ENCODE peak calls at places on chromosomes 16 and 17, in seven cellular contexts. G is neuronal stem cell, D is IMR-90, P is H1, V is H9, R is mesenchymal stem cell, I is trophoblast cell. M is an unnamed sample.

GRCh38 chr16:14527411-14528044 is 102.5 kb downstream of the PARN start:
- DNase-seq in G (no peak), R (peak), V (no peak), I (peak), D (peak), P (no peak), M (no peak)

GRCh38 chr17:42659079-42659931 is at the start of gene TUBG2:
- DNase-seq in I (peak), R (peak), G (peak), P (peak), V (peak), D (peak), M (peak)

GRCh38 chr17:45030733-45031132 is 20.7 kb downstream of the DCAKD start:
- DNase-seq in I (no peak), D (no peak), R (no peak), G (no peak), P (no peak), V (no peak), M (no peak)

GRCh38 chr16:82753821-82754220 is 127.1 kb downstream of the CDH13 start:
- DNase-seq in P (no peak), V (no peak), I (no peak), D (peak), G (no peak), R (no peak), M (no peak)

GRCh38 chr17:51128089-51128488 is 7.4 kb upstream of the SPAG9 start:
- DNase-seq in D (no peak), P (no peak), I (no peak), V (peak), G (no peak), R (peak), M (peak)

GRCh38 chr16:70563571-70563970 is 40.0 kb downstream of the SF3B3 start:
- DNase-seq in G (no peak), P (no peak), V (no peak), D (no peak), I (no peak), R (peak), M (no peak)

GRCh38 chr17:29732613-29733012 is 109.9 kb upstream of the CORO6 start:
- DNase-seq in V (no peak), I (peak), G (no peak), R (peak), D (peak), P (no peak), M (peak)

GRCh38 chr17:78234261-78234865 is 2.9 kb downstream of the TMEM235 start:
- DNase-seq in P (no peak), G (no peak), I (no peak), D (no peak), V (peak), R (no peak), M (no peak)

GRCh38 chr16:84430860-84431259 is 62.5 kb downstream of the ATP2C2 start:
- DNase-seq in P (no peak), I (no peak), D (no peak), V (no peak), G (no peak), R (no peak), M (no peak)

GRCh38 chr17:19727466-19728113 is 11.2 kb upstream of the SLC47A2 start:
- DNase-seq in G (no peak), R (peak), I (no peak), D (peak), P (no peak), V (no peak), M (no peak)

GRCh38 chr17:2034157-2034556 is 4.2 kb downstream of the DPH1 start:
- DNase-seq in V (peak), R (no peak), D (no peak), I (no peak), P (no peak), G (no peak), M (peak)

GRCh38 chr17:50423553-50424159 is 2.4 kb upstream of the ACSF2 start:
- DNase-seq in G (no peak), D (peak), R (peak), V (no peak), I (peak), P (no peak), M (peak)

DNA sequence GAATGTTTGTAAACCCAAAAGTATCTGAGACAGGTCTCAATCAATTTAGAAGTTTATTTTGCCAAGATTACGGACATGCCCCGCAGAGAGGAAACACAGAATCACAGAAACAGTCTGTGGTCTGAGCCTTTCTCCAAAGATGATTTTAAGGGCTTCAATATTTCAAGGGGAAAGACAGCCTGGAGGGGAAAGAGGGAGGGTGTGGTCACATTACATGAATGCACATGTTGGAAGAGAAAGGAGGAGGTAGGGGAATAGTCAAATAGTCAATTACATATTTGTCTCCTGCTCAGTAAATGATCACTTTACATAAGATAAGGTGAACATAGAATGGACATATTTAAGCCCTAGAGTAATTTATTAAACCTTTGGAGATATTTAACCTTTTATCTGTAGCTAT is 12.3 kb downstream of the UNC45B start:
- DNase-seq in G (no peak), P (no peak), D (no peak), R (no peak), I (no peak), V (no peak), M (no peak)
- H3K4ac ChIP-seq in G (no peak), P (no peak), D (no peak), R (no peak), I (no peak), V (no peak), M (no peak)

DNA sequence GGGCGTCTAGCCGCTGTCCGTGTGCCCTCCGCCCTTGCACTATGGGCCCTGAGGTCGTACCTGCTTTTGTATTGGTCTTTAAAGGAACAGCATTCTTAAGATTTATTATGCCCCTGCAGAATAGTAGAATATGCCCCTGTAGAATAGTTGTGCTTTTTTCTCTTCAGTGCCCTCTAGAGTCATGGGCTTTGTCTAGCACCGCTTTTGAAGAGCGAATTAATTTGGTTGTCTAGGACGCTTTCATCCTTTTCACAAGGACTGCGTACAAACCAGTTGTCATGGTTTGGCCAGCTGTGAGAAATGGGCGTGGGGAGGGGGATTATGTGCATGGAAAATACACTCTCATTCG is 615 bp downstream of the CEP95 start:
- DNase-seq in I (no peak), P (no peak), D (peak), R (peak), G (peak), V (peak), M (peak)
- H3K4ac ChIP-seq in I (peak), P (peak), D (peak), R (peak), G (no peak), V (no peak), M (no peak)

GRCh38 chr17:82664701-82665182 is 16.5 kb upstream of the WDR45B start:
- DNase-seq in R (no peak), G (no peak), I (no peak), P (no peak), D (no peak), V (no peak), M (no peak)
- H3K4ac ChIP-seq in R (no peak), G (no peak), I (no peak), P (no peak), D (no peak), V (no peak), M (no peak)

DNA sequence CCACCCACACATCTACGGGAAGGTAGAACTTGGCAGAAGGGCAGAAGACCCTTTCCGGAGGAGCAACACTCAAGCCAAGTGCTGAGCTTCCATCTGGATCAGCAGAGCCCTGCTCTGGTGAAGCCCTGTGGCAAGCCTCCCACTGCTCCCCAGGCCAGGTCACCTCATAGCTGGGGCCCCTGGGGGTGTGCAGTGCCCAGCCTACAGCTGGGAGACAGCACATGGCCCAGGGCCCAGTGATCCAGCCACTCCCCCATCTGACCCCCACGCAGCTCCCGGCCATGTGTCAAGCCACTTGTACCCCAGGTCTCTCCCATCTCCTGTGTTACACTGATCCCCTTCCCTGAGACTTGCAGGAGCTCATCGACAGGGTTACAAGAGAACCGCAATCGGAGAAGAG is 95.7 kb downstream of the RBFOX3 start:
- DNase-seq in D (no peak), P (no peak), I (no peak), V (no peak), G (no peak), R (no peak), M (no peak)
- H3K4ac ChIP-seq in D (no peak), P (no peak), I (no peak), V (no peak), G (no peak), R (no peak), M (no peak)

GRCh38 chr16:74623214-74623842 is 16.4 kb upstream of the GLG1 start:
- DNase-seq in D (peak), G (peak), P (no peak), R (peak), I (peak), V (no peak), M (peak)
- H3K4ac ChIP-seq in D (no peak), G (no peak), P (no peak), R (no peak), I (no peak), V (no peak), M (no peak)

GRCh38 chr17:82289822-82290541 is 16.5 kb upstream of the CSNK1D start:
- DNase-seq in G (no peak), V (no peak), P (no peak), R (no peak), D (no peak), I (no peak), M (no peak)
- H3K4ac ChIP-seq in G (no peak), V (no peak), P (no peak), R (no peak), D (peak), I (no peak), M (no peak)

GRCh38 chr17:41326173-41327145 is 10.9 kb upstream of the KRTAP17-1 start:
- DNase-seq in D (no peak), P (no peak), I (no peak), V (no peak), G (no peak), R (no peak), M (no peak)

GRCh38 chr17:41327411-41328120 is 12.1 kb upstream of the KRTAP17-1 start:
- DNase-seq in R (no peak), D (no peak), I (no peak), G (no peak), P (no peak), V (no peak), M (no peak)

GRCh38 chr17:41325611-41326010 is 10.1 kb upstream of the KRTAP17-1 start:
- DNase-seq in I (no peak), D (no peak), P (no peak), V (no peak), G (no peak), R (no peak), M (no peak)

GRCh38 chr17:41329279-41329925 is 13.9 kb upstream of the KRTAP17-1 start:
- DNase-seq in I (peak), G (peak), V (peak), D (peak), R (peak), P (peak), M (peak)

DNA sequence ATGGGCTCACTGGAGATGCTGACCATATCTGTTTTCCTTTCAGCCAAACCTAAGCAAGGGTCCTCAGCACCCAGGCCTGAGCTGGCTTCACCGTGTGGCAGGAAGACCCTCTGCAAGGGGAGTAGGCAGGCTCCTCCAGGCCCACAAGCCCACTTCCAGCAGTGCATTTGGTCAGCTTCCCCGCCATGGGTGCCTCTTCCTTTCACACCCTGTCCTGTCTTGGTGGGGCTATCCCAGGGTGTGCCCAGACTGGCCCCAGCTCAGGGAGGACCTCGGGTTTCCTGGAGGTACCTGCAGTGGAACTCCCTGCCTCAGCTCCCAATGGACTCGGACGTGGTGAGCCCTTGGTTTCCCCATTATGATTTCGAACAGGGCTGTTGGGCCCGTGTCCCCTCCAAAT is 12.7 kb upstream of the KRTAP17-1 start:
- DNase-seq in D (no peak), P (no peak), R (no peak), V (no peak), G (no peak), I (no peak), M (no peak)
- H3K4ac ChIP-seq in D (peak), P (no peak), R (no peak), V (no peak), G (no peak), I (no peak), M (no peak)

DNA sequence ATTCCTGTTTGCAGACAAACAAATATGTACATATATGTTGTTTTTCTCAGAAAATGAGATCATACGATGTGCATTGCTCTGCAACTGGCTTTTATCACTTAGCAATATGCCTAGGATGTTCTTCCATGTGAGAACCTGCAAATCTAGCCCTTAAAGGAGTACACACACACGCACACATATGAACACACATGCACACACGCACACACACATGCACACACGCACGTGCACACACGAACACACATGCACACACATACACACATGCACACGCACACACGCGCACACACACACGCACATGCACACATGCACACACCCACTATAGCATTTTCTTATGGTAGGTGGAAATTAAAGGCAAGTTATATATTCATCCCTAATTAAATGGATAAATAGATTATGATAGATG is 8.1 kb upstream of the OR2C1 start:
- DNase-seq in D (no peak), V (no peak), I (no peak), G (no peak), R (no peak), P (no peak), M (no peak)
- H3K4ac ChIP-seq in D (no peak), V (no peak), I (no peak), G (no peak), R (no peak), P (no peak), M (no peak)